ENCODE peak calls at places on chromosomes 1 and 21, in eight cellular contexts. One of them, this sample, is unnamed.

GRCh38 chr1:97983132-97983531 is 62.3 kb upstream of the DPYD start:
- DNase-seq in mucosa of gallbladder: no peak
- DNase-seq in activated T-helper 1 cell treated with anti-CD3 and anti-CD28 coated beads, Interleukin-12 subunit alpha, Interleukin-12 subunit beta, Interleukin-2, Interleukin-4 antibody, amounts not matched to agents 30 ng/mL and 10 ng/mL and 1 ng/mL, durations not matched to agents 14 hours and 24 hours and 36 hours: no peak
- DNase-seq in NCI-H1092: no peak
- DNase-seq in SJCRH30: no peak
- DNase-seq in pancreas: no peak
- DNase-seq in Peyer's patch: no peak
- DNase-seq in cerebellar nuclear complex: no peak
- DNase-seq in this sample: no peak

GRCh38 chr21:45280969-45281368 is 6.7 kb downstream of the POFUT2 start:
- DNase-seq in mucosa of gallbladder: no peak
- DNase-seq in activated T-helper 1 cell treated with anti-CD3 and anti-CD28 coated beads, Interleukin-12 subunit alpha, Interleukin-12 subunit beta, Interleukin-2, Interleukin-4 antibody, amounts not matched to agents 30 ng/mL and 10 ng/mL and 1 ng/mL, durations not matched to agents 14 hours and 24 hours and 36 hours: no peak
- DNase-seq in NCI-H1092: no peak
- DNase-seq in SJCRH30: no peak
- DNase-seq in pancreas: no peak
- DNase-seq in Peyer's patch: no peak
- DNase-seq in cerebellar nuclear complex: no peak
- DNase-seq in this sample: no peak

GRCh38 chr21:14306143-14306907 is 76.6 kb downstream of the HSPA13 start:
- DNase-seq in mucosa of gallbladder: no peak
- DNase-seq in activated T-helper 1 cell treated with anti-CD3 and anti-CD28 coated beads, Interleukin-12 subunit alpha, Interleukin-12 subunit beta, Interleukin-2, Interleukin-4 antibody, amounts not matched to agents 30 ng/mL and 10 ng/mL and 1 ng/mL, durations not matched to agents 14 hours and 24 hours and 36 hours: no peak
- DNase-seq in NCI-H1092: no peak
- DNase-seq in SJCRH30: peak
- DNase-seq in pancreas: no peak
- DNase-seq in Peyer's patch: no peak
- DNase-seq in cerebellar nuclear complex: no peak
- DNase-seq in this sample: peak

GRCh38 chr1:43632135-43632670 is 17.7 kb upstream of the KDM4A start:
- DNase-seq in mucosa of gallbladder: no peak
- DNase-seq in activated T-helper 1 cell treated with anti-CD3 and anti-CD28 coated beads, Interleukin-12 subunit alpha, Interleukin-12 subunit beta, Interleukin-2, Interleukin-4 antibody, amounts not matched to agents 30 ng/mL and 10 ng/mL and 1 ng/mL, durations not matched to agents 14 hours and 24 hours and 36 hours: no peak
- DNase-seq in NCI-H1092: peak
- DNase-seq in SJCRH30: peak
- DNase-seq in pancreas: no peak
- DNase-seq in Peyer's patch: no peak
- DNase-seq in cerebellar nuclear complex: no peak
- DNase-seq in this sample: no peak

GRCh38 chr1:48803474-48803873 is 26.8 kb upstream of the BEND5 start:
- DNase-seq in mucosa of gallbladder: no peak
- DNase-seq in activated T-helper 1 cell treated with anti-CD3 and anti-CD28 coated beads, Interleukin-12 subunit alpha, Interleukin-12 subunit beta, Interleukin-2, Interleukin-4 antibody, amounts not matched to agents 30 ng/mL and 10 ng/mL and 1 ng/mL, durations not matched to agents 14 hours and 24 hours and 36 hours: no peak
- DNase-seq in NCI-H1092: no peak
- DNase-seq in SJCRH30: no peak
- DNase-seq in pancreas: no peak
- DNase-seq in Peyer's patch: no peak
- DNase-seq in cerebellar nuclear complex: no peak
- DNase-seq in this sample: no peak

GRCh38 chr1:42221952-42222606 is 57.5 kb upstream of the GUCA2A start:
- DNase-seq in mucosa of gallbladder: no peak
- DNase-seq in activated T-helper 1 cell treated with anti-CD3 and anti-CD28 coated beads, Interleukin-12 subunit alpha, Interleukin-12 subunit beta, Interleukin-2, Interleukin-4 antibody, amounts not matched to agents 30 ng/mL and 10 ng/mL and 1 ng/mL, durations not matched to agents 14 hours and 24 hours and 36 hours: no peak
- DNase-seq in NCI-H1092: no peak
- DNase-seq in SJCRH30: no peak
- DNase-seq in pancreas: no peak
- DNase-seq in Peyer's patch: no peak
- DNase-seq in cerebellar nuclear complex: no peak
- DNase-seq in this sample: no peak

GRCh38 chr1:220962031-220962751 is 82.9 kb downstream of the HLX start:
- DNase-seq in mucosa of gallbladder: no peak
- DNase-seq in activated T-helper 1 cell treated with anti-CD3 and anti-CD28 coated beads, Interleukin-12 subunit alpha, Interleukin-12 subunit beta, Interleukin-2, Interleukin-4 antibody, amounts not matched to agents 30 ng/mL and 10 ng/mL and 1 ng/mL, durations not matched to agents 14 hours and 24 hours and 36 hours: no peak
- DNase-seq in NCI-H1092: no peak
- DNase-seq in SJCRH30: no peak
- DNase-seq in pancreas: no peak
- DNase-seq in Peyer's patch: no peak
- DNase-seq in cerebellar nuclear complex: no peak
- DNase-seq in this sample: peak

GRCh38 chr1:2966435-2966834 is 54.8 kb upstream of the ACTRT2 start:
- DNase-seq in mucosa of gallbladder: no peak
- DNase-seq in activated T-helper 1 cell treated with anti-CD3 and anti-CD28 coated beads, Interleukin-12 subunit alpha, Interleukin-12 subunit beta, Interleukin-2, Interleukin-4 antibody, amounts not matched to agents 30 ng/mL and 10 ng/mL and 1 ng/mL, durations not matched to agents 14 hours and 24 hours and 36 hours: no peak
- DNase-seq in NCI-H1092: no peak
- DNase-seq in SJCRH30: no peak
- DNase-seq in pancreas: peak
- DNase-seq in Peyer's patch: peak
- DNase-seq in cerebellar nuclear complex: no peak
- DNase-seq in this sample: no peak

GRCh38 chr1:185565314-185565713 is 168.9 kb upstream of the HMCN1 start:
- DNase-seq in mucosa of gallbladder: no peak
- DNase-seq in activated T-helper 1 cell treated with anti-CD3 and anti-CD28 coated beads, Interleukin-12 subunit alpha, Interleukin-12 subunit beta, Interleukin-2, Interleukin-4 antibody, amounts not matched to agents 30 ng/mL and 10 ng/mL and 1 ng/mL, durations not matched to agents 14 hours and 24 hours and 36 hours: no peak
- DNase-seq in NCI-H1092: no peak
- DNase-seq in SJCRH30: peak
- DNase-seq in pancreas: no peak
- DNase-seq in Peyer's patch: no peak
- DNase-seq in cerebellar nuclear complex: no peak
- DNase-seq in this sample: no peak

This sample was measured in GM12865.